ENCODE peak calls at places on chromosomes 3 and 15, in six cellular contexts. R, I, Q, A, L and P are unnamed samples.

GRCh38 chr15:58284293-58284692 is 146.1 kb downstream of the AQP9 start:
- DNase-seq in R (no peak), I (no peak), Q (no peak), A (no peak), L (no peak), P (no peak)

GRCh38 chr3:106183762-106184391 is 315.1 kb upstream of the CBLB start:
- DNase-seq in R (no peak), I (no peak), Q (peak; percentile 16), A (no peak), L (no peak), P (no peak)

GRCh38 chr3:126704494-126705214 is 614 bp downstream of the CHCHD6 start:
- DNase-seq in R (no peak), I (no peak), Q (no peak), A (no peak), L (no peak), P (no peak)

GRCh38 chr15:27826902-27827321 is 272.2 kb downstream of the OCA2 start:
- DNase-seq in R (no peak), I (no peak), Q (no peak), A (no peak), L (no peak), P (no peak)

GRCh38 chr15:63995789-63996188 is 50.5 kb downstream of the DAPK2 start:
- DNase-seq in R (no peak), I (no peak), Q (no peak), A (no peak), L (no peak), P (no peak)

GRCh38 chr15:38176155-38176554 is 76.5 kb upstream of the SPRED1 start:
- DNase-seq in R (no peak), I (no peak), Q (no peak), A (no peak), L (no peak), P (no peak)

GRCh38 chr3:28328188-28329151 is 20.1 kb upstream of the ZCWPW2 start:
- DNase-seq in R (no peak), I (no peak), Q (peak; percentile 44), A (no peak), L (no peak), P (no peak)

GRCh38 chr3:135100349-135100741 is 305.3 kb downstream of the EPHB1 start:
- DNase-seq in R (no peak), I (no peak), Q (no peak), A (no peak), L (no peak), P (no peak)

DNA sequence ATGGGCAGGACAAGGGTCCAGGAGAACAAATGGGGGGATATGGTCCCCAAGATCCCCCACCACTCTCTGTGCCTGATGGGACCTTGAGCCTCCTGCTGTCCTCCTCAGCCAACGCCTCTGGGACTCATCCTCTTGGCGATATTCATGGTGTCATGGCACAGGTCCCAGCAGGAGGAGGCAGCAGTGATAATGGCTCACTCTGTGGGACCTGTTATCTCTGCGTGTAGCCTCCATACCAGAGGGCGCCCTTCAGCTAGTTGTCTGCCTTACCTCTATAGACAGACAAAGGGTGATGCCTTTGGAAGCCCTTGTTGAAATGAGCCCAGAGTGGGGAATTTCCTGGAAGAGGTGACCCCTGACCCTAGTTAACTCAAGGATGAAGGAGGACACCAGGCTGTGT is 7.4 kb downstream of the ZBTB47 start:
- DNase-seq in R (no peak), I (no peak), Q (no peak), A (no peak), L (no peak), P (no peak)
- TF ChIP-seq CTCF in R (no peak), I (no peak), Q (no peak), A (no peak), L (no peak), P (no peak)

GRCh38 chr3:161171639-161172552 is 49.2 kb upstream of the NMD3 start:
- DNase-seq in R (no peak), I (no peak), Q (no peak), A (no peak), L (no peak), P (no peak)
- TF ChIP-seq CTCF in R (no peak), I (peak; percentile 36), Q (peak; percentile 18), A (no peak), L (no peak), P (peak; percentile 15)

DNA sequence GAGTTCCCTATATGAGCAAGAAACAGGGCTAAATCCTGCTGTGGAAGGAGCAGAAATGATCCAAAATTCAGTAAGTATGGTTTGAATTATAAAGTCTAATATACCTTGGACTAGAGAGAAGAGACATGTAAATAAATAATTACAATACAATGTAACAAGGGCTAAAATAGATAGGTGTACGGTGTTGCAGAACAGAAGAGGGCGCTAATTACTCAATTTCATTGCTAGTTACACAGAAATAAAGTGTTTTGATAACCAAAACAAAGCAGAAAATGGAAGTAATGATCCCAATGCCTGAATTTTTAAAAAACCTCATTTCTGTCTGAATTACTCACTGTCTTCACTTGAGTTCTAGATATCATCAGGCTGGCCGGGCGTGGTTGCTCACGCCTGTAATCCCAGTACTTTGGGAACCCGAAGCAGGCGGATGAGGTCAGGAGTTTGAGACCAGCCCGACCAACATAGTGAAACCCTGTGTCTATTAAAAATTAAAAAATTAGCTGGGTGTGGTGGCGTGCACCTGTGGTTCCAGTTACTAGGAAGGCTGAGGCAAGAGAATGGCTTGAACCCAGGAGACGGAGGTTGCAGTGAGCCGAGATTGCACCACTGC is 8.3 kb upstream of the PLCH1 start:
- DNase-seq in R (no peak), I (no peak), Q (peak; percentile 50), A (no peak), L (no peak), P (no peak)
- TF ChIP-seq CTCF in R (peak; percentile 43), I (peak; percentile 58), Q (peak; percentile 48), A (peak; percentile 27), L (no peak), P (peak; percentile 26)

DNA sequence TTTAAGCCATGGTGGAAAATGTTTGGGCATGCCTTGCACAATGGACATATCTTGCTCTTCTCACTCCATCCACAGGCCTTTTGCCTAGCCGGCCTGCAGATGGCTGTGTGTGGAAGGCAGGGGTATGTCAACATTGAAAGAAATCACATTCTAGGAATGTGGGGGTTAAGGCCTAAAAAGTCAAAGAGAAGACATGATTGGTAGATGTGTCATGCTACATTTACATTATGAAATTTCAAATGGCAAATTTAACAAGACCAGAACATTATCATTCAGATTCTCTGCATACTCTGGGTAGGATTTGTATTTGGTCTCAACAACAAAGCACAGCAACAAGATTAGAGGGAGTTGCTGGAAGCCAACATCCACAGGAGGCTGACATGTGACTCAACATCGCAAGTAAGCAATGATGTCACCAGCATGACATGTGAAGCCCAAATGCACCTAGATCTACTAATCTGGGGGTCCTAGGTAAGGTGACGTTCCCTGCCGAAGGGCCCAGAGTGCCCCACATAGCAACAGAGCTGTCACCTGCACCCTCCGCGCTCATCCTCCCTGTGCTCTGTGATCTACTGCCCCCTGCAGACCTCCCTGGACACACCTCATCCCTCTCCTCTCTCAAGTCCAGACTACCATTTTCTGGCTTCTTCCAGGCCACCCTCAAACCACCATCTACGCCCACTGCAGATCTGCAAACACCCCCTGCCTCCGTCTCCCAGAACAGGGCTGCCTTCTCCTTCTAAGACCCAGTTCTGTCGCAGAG is 39.4 kb downstream of the CLDN18 start:
- DNase-seq in R (no peak), I (no peak), Q (no peak), A (no peak), L (no peak), P (no peak)
- TF ChIP-seq CTCF in R (no peak), I (no peak), Q (no peak), A (no peak), L (no peak), P (no peak)

DNA sequence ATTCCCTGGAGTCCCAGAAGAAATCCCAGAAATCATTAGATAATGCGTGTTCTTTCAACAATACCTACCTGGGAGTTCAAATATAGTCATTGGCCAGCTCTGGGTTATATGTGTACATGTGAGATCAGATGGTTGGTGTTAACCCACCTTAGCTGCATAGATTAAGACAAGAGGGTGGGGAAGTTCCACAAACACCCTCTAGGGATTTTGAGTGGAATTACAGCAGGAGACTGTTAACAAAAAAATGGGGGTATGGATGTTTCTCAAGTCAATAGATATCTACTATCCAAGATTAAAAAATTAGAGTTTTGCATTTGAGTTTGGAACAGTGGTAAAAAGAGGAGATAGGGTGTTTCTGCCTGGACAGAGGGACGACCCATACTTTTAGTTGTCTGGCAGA is 282.5 kb upstream of the CNTN3 start:
- DNase-seq in R (no peak), I (no peak), Q (no peak), A (no peak), L (no peak), P (peak; percentile 6)
- TF ChIP-seq CTCF in R (no peak), I (peak; percentile 52), Q (peak; percentile 33), A (no peak), L (no peak), P (peak; percentile 73)

GRCh38 chr3:175146258-175146657 is 287.1 kb downstream of the NAALADL2 start:
- DNase-seq in R (no peak), I (no peak), Q (peak; percentile 6), A (no peak), L (no peak), P (no peak)
- TF ChIP-seq CTCF in R (no peak), I (peak; percentile 41), Q (peak; percentile 40), A (no peak), L (no peak), P (no peak)

DNA sequence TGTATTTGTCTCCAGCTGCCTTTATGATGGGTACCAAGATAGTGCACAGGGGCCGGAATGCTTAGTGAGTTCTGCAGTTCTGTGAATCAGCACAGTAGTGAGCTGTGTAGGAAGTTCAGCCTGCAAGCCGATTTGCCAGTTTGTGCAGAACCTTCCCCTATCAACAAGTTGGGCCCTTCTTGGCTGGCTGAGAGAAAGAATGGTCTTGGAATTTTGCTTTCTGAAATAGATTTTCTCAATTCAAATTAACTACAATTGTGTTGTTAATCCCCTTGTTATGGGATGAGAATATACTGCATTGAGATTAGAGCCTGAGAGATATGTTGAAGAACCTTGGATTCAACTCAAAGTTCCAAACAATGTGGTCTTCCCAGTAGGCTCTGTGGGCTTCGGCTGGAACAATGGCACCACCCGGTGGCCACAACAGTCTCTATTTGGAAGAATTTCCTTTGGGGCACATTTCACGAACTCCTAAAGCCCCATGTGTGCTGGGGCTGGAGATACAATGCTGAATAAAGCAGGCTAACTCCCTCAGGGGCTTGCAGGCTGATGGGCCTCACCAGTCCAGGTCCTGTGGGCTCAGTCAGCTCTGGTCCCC is 59.1 kb downstream of the TRIM42 start:
- DNase-seq in R (no peak), I (peak; percentile 18), Q (peak; percentile 70), A (peak; percentile 39), L (no peak), P (peak; percentile 64)
- TF ChIP-seq CTCF in R (no peak), I (peak; percentile 69), Q (peak; percentile 69), A (peak; percentile 45), L (no peak), P (peak; percentile 40)